ENCODE peak calls at places on chromosomes 11 and 22, in six cellular contexts. One of them, this sample, is unnamed.

GRCh38 chr11:47189100-47189834 is 3.0 kb upstream of the PACSIN3 start:
- DNase-seq in tibial artery: no peak
- DNase-seq in vagina: no peak
- DNase-seq in cardiac fibroblast: peak
- DNase-seq in keratinocyte: peak
- DNase-seq in right lobe of liver: peak
- DNase-seq in this sample: peak

GRCh38 chr22:30127749-30128166 is 47.5 kb downstream of the HORMAD2 start:
- DNase-seq in tibial artery: no peak
- DNase-seq in vagina: no peak
- DNase-seq in cardiac fibroblast: peak
- DNase-seq in keratinocyte: no peak
- DNase-seq in right lobe of liver: no peak
- DNase-seq in this sample: peak

GRCh38 chr11:12546660-12547059 is 127.6 kb upstream of the TEAD1 start:
- DNase-seq in tibial artery: no peak
- DNase-seq in vagina: no peak
- DNase-seq in cardiac fibroblast: no peak
- DNase-seq in keratinocyte: no peak
- DNase-seq in right lobe of liver: no peak
- DNase-seq in this sample: no peak

GRCh38 chr11:117915219-117915618 is 14.0 kb downstream of the TMPRSS13 start:
- DNase-seq in tibial artery: peak
- DNase-seq in vagina: no peak
- DNase-seq in cardiac fibroblast: no peak
- DNase-seq in keratinocyte: no peak
- DNase-seq in right lobe of liver: peak
- DNase-seq in this sample: no peak

GRCh38 chr11:37770145-37770544 is 1172.1 kb upstream of the RAG2 start:
- DNase-seq in tibial artery: no peak
- DNase-seq in vagina: no peak
- DNase-seq in cardiac fibroblast: peak
- DNase-seq in keratinocyte: no peak
- DNase-seq in right lobe of liver: no peak
- DNase-seq in this sample: peak

GRCh38 chr11:66126064-66126463 is 56.0 kb downstream of the PACS1 start:
- DNase-seq in tibial artery: no peak
- DNase-seq in vagina: no peak
- DNase-seq in cardiac fibroblast: no peak
- DNase-seq in keratinocyte: no peak
- DNase-seq in right lobe of liver: no peak
- DNase-seq in this sample: no peak

GRCh38 chr11:13168281-13168680 is 109.3 kb upstream of the BMAL1 start:
- DNase-seq in tibial artery: no peak
- DNase-seq in vagina: no peak
- DNase-seq in cardiac fibroblast: peak
- DNase-seq in keratinocyte: no peak
- DNase-seq in right lobe of liver: no peak
- DNase-seq in this sample: no peak

GRCh38 chr11:44310198-44310455 is 188 bp upstream of the ALX4 start:
- DNase-seq in tibial artery: no peak
- DNase-seq in vagina: no peak
- DNase-seq in cardiac fibroblast: no peak
- DNase-seq in keratinocyte: no peak
- DNase-seq in right lobe of liver: no peak
- DNase-seq in this sample: no peak

GRCh38 chr11:126102436-126102894 is 39.8 kb upstream of the CDON start:
- DNase-seq in tibial artery: no peak
- DNase-seq in vagina: no peak
- DNase-seq in cardiac fibroblast: peak
- DNase-seq in keratinocyte: no peak
- DNase-seq in right lobe of liver: no peak
- DNase-seq in this sample: no peak

GRCh38 chr11:94305146-94305545 is 766 bp downstream of the IZUMO1R start:
- DNase-seq in tibial artery: no peak
- DNase-seq in vagina: no peak
- DNase-seq in cardiac fibroblast: peak
- DNase-seq in keratinocyte: peak
- DNase-seq in right lobe of liver: no peak
- DNase-seq in this sample: no peak

GRCh38 chr11:47156951-47157350 is 19.7 kb downstream of the ARFGAP2 start:
- DNase-seq in tibial artery: no peak
- DNase-seq in vagina: no peak
- DNase-seq in cardiac fibroblast: no peak
- DNase-seq in keratinocyte: no peak
- DNase-seq in right lobe of liver: no peak
- DNase-seq in this sample: no peak

GRCh38 chr11:46127150-46127638 is 5.9 kb upstream of the PHF21A start:
- DNase-seq in tibial artery: no peak
- DNase-seq in vagina: no peak
- DNase-seq in cardiac fibroblast: peak
- DNase-seq in keratinocyte: peak
- DNase-seq in right lobe of liver: peak
- DNase-seq in this sample: peak

GRCh38 chr11:126304457-126305072 is 705 bp downstream of the DCPS start:
- DNase-seq in tibial artery: no peak
- DNase-seq in vagina: no peak
- DNase-seq in cardiac fibroblast: no peak
- DNase-seq in keratinocyte: no peak
- DNase-seq in right lobe of liver: no peak
- DNase-seq in this sample: no peak

GRCh38 chr22:44931077-44931540 is 78.7 kb downstream of the PHF21B start:
- DNase-seq in tibial artery: no peak
- DNase-seq in vagina: no peak
- DNase-seq in cardiac fibroblast: peak
- DNase-seq in keratinocyte: no peak
- DNase-seq in right lobe of liver: no peak
- DNase-seq in this sample: no peak

GRCh38 chr11:125110996-125111340 is 458 bp downstream of the TMEM218 start:
- DNase-seq in tibial artery: no peak
- DNase-seq in vagina: no peak
- DNase-seq in cardiac fibroblast: no peak
- DNase-seq in keratinocyte: no peak
- DNase-seq in right lobe of liver: no peak
- DNase-seq in this sample: no peak

GRCh38 chr11:27524155-27524554 is 17.6 kb upstream of the LIN7C start:
- DNase-seq in tibial artery: no peak
- DNase-seq in vagina: no peak
- DNase-seq in cardiac fibroblast: peak
- DNase-seq in keratinocyte: no peak
- DNase-seq in right lobe of liver: no peak
- DNase-seq in this sample: peak

GRCh38 chr11:3822312-3822711 is 14.0 kb downstream of the PGAP2 start:
- DNase-seq in tibial artery: no peak
- DNase-seq in vagina: no peak
- DNase-seq in cardiac fibroblast: no peak
- DNase-seq in keratinocyte: no peak
- DNase-seq in right lobe of liver: no peak
- DNase-seq in this sample: no peak

GRCh38 chr11:69962152-69962551 is 116.0 kb upstream of the ANO1 start:
- DNase-seq in tibial artery: no peak
- DNase-seq in vagina: no peak
- DNase-seq in cardiac fibroblast: peak
- DNase-seq in keratinocyte: peak
- DNase-seq in right lobe of liver: no peak
- DNase-seq in this sample: peak

GRCh38 chr22:21972293-21972779 is 10.3 kb downstream of the TOP3B start:
- DNase-seq in tibial artery: no peak
- DNase-seq in vagina: no peak
- DNase-seq in cardiac fibroblast: peak
- DNase-seq in keratinocyte: no peak
- DNase-seq in right lobe of liver: no peak
- DNase-seq in this sample: peak

DNA sequence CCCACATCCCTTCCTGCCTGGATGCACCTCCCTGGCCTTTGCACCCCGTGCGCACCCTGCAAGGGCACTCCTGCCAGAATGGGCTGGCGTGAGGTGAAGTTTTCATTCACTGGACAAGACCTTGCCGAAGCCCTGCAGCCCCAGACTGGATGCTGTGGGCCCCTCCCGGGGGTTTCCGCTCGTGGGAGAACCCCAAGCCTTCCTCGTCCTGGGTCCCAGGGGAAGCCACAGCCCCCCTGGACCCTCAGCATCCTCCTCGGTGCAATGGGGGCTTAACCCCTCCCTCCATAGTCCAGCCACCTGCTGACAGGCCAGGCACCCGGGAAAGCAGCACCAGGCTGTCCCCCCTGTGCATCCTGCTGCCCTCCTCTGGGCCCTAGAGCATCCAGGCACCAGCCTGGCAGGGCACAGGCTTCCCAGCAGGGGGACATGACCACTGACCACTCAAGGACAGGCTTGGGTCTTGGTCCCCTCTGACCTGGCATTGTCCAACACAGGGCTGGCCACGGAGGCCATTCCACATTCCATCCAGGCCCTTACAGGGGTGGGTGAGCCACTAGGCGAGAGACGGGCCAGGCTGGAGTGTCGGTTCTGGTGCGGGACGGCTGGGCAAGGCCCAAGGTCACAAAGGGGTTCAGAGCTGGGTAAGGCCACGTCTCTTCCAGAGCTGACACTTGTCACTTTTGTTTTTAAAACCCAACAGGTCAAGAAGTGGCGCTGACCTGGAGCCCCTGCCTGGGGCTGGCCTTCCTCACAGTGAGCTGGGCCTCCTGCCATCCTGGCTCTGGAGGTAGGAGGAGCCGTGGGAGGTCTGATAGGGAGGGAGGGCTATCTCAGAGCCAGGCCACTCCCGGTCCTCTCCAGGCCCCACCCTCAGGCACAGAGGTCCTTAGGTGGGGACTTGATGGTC is 41.5 kb upstream of the PPARA start:
- DNase-seq in tibial artery: peak
- DNase-seq in vagina: no peak
- DNase-seq in cardiac fibroblast: peak
- DNase-seq in keratinocyte: no peak
- DNase-seq in right lobe of liver: peak
- DNase-seq in this sample: no peak
- TF ChIP-seq CTCF in tibial artery: no peak
- TF ChIP-seq CTCF in vagina: no peak
- TF ChIP-seq CTCF in cardiac fibroblast: no peak
- TF ChIP-seq CTCF in keratinocyte: no peak
- TF ChIP-seq CTCF in right lobe of liver: no peak
- TF ChIP-seq CTCF in this sample: no peak

DNA sequence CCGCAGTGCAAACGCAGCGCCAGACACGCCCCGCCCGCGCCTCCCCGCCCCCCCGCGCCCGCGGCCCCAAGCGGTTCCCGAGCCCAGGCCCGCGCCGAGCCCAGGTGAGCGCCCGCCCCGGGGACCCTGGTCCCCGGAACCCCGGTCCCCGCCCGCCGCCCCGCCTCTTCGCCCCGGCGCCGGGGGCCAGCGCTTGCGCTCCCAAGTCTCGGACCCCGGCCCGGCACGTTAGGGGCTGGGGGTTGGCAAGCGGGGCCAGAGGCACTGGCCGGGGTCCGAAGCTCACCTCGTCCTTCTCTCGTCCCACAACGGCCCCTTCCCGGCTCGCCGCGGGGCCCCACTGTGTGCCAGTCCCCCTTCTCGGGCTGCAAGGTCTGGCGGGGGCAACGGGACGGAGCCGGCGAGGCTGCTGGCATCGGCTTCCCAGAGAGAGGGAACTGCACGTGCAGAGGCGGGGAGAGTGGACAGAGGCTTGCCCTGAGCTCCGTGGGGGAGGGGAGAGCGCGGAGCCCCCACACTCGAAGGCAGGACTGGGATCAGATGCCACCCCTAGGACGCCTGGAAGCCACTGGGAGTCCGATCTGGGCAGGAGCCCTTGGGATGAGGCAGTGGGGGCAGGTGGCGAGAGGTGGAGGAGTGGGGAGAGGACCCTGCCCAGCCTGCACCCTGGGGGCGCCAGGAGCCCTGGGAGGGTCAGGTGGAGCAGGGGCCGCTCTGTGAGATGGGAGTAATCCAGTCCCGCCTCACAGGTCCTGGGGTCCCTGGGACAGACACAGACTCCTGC is 1.8 kb upstream of the AIFM3 start:
- DNase-seq in tibial artery: no peak
- DNase-seq in vagina: no peak
- DNase-seq in cardiac fibroblast: no peak
- DNase-seq in keratinocyte: no peak
- DNase-seq in right lobe of liver: no peak
- DNase-seq in this sample: no peak
- H3K4me3 ChIP-seq in tibial artery: peak
- H3K4me3 ChIP-seq in vagina: peak
- H3K4me3 ChIP-seq in cardiac fibroblast: peak
- H3K4me3 ChIP-seq in keratinocyte: peak
- H3K4me3 ChIP-seq in right lobe of liver: no peak
- H3K4me3 ChIP-seq in this sample: peak

GRCh38 chr11:97269527-97269926 is 879.7 kb downstream of the JRKL start:
- DNase-seq in tibial artery: no peak
- DNase-seq in vagina: no peak
- DNase-seq in cardiac fibroblast: peak
- DNase-seq in keratinocyte: no peak
- DNase-seq in right lobe of liver: no peak
- DNase-seq in this sample: no peak
- TF ChIP-seq CTCF in tibial artery: no peak
- TF ChIP-seq CTCF in vagina: no peak
- TF ChIP-seq CTCF in cardiac fibroblast: peak
- TF ChIP-seq CTCF in keratinocyte: peak
- TF ChIP-seq CTCF in right lobe of liver: no peak
- TF ChIP-seq CTCF in this sample: peak

DNA sequence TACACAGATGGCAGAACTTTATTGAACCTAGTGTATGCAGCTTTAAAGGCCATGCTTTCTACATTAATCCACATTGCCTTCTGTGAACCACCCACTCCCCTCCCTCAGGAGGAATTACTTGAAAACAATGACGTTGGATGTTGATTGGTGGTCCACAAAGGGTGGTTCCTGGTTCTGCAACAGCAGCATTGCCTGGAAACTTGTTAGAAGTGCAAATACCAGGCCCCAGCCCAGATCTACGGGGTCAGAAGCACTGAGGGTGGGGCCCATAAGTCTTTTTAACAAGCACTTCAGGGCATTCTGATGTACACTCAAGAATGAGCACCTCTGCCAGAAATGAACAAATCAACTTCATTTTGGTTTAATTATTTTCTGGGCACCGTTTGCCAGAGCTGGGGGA is 91.0 kb downstream of the ISX start:
- DNase-seq in tibial artery: no peak
- DNase-seq in vagina: no peak
- DNase-seq in cardiac fibroblast: no peak
- DNase-seq in keratinocyte: no peak
- DNase-seq in right lobe of liver: no peak
- DNase-seq in this sample: no peak
- H3K4me3 ChIP-seq in tibial artery: no peak
- H3K4me3 ChIP-seq in vagina: no peak
- H3K4me3 ChIP-seq in cardiac fibroblast: no peak
- H3K4me3 ChIP-seq in keratinocyte: no peak
- H3K4me3 ChIP-seq in right lobe of liver: no peak
- H3K4me3 ChIP-seq in this sample: no peak

This sample was measured in astrocyte of the spinal cord.